ENCODE peak calls at places on chromosomes 3 and 15, in seven cellular contexts. Q is germinal center, L is right cardiac atrium, Y is AG09319, O is activated T-cell treated with anti-CD3 and anti-CD28 coated beads for 1 hour, P is ELR, E is GM12865. B is an unnamed sample.
A peak's percentile ranks its signal among the peaks of the same experiment; 100 is the strongest.

GRCh38 chr15:55403531-55403930 is 4.6 kb downstream of the CCPG1 start:
- DNase-seq in Q (no peak), L (no peak), Y (peak; percentile 15), O (no peak), P (peak; percentile 23), E (peak; percentile 57), B (peak; percentile 13)

GRCh38 chr15:69810441-69811071 is 287.2 kb downstream of the TLE3 start:
- DNase-seq in Q (no peak), L (no peak), Y (no peak), O (no peak), P (no peak), E (no peak), B (no peak)

GRCh38 chr15:101689901-101690300 is 34.4 kb downstream of the TARS3 start:
- DNase-seq in Q (no peak), L (no peak), Y (no peak), O (no peak), P (peak; percentile 71), E (no peak), B (peak; percentile 40)

GRCh38 chr3:160218141-160218540 is 7.1 kb upstream of the C3orf80 start:
- DNase-seq in Q (no peak), L (no peak), Y (no peak), O (no peak), P (no peak), E (no peak), B (no peak)

GRCh38 chr3:50509715-50510114 is 6.3 kb upstream of the CACNA2D2 start:
- DNase-seq in Q (no peak), L (no peak), Y (no peak), O (no peak), P (no peak), E (no peak), B (no peak)

GRCh38 chr3:141452045-141452444 is 34.8 kb upstream of the RASA2 start:
- DNase-seq in Q (peak; percentile 71), L (no peak), Y (peak; percentile 53), O (no peak), P (peak; percentile 73), E (peak; percentile 80), B (peak; percentile 51)

GRCh38 chr15:92326236-92326635 is 67.4 kb upstream of the ST8SIA2 start:
- DNase-seq in Q (no peak), L (no peak), Y (no peak), O (no peak), P (no peak), E (no peak), B (no peak)

GRCh38 chr3:10361375-10361774 is 40.5 kb upstream of the SEC13 start:
- DNase-seq in Q (no peak), L (no peak), Y (no peak), O (no peak), P (no peak), E (no peak), B (no peak)

GRCh38 chr3:14862303-14862660 is 43.5 kb downstream of the FGD5 start:
- DNase-seq in Q (no peak), L (peak; percentile 44), Y (no peak), O (no peak), P (no peak), E (no peak), B (no peak)

GRCh38 chr15:82197734-82198594 is 64.6 kb downstream of the EFL1 start:
- DNase-seq in Q (peak; percentile 67), L (peak; percentile 61), Y (peak; percentile 38), O (peak; percentile 37), P (peak; percentile 77), E (peak; percentile 75), B (peak; percentile 51)

GRCh38 chr15:89630974-89631901 is 24.0 kb downstream of the KIF7 start:
- DNase-seq in Q (no peak), L (peak; percentile 38), Y (no peak), O (no peak), P (no peak), E (no peak), B (no peak)

GRCh38 chr3:17157713-17158112 is 273.0 kb downstream of the PLCL2 start:
- DNase-seq in Q (no peak), L (peak; percentile 39), Y (no peak), O (no peak), P (peak; percentile 35), E (no peak), B (no peak)

GRCh38 chr3:42450567-42450966 is 40.2 kb upstream of the LYZL4 start:
- DNase-seq in Q (no peak), L (no peak), Y (no peak), O (no peak), P (no peak), E (no peak), B (no peak)

GRCh38 chr3:4656059-4656458 is 162.9 kb downstream of the ITPR1 start:
- DNase-seq in Q (no peak), L (peak; percentile 76), Y (peak; percentile 40), O (no peak), P (peak; percentile 77), E (peak; percentile 16), B (peak; percentile 25)

GRCh38 chr3:66561374-66561773 is 60.6 kb upstream of the LRIG1 start:
- DNase-seq in Q (no peak), L (no peak), Y (no peak), O (no peak), P (peak; percentile 24), E (no peak), B (no peak)

GRCh38 chr15:91782221-91782620 is 71.3 kb upstream of the SLCO3A1 start:
- DNase-seq in Q (no peak), L (no peak), Y (no peak), O (no peak), P (no peak), E (no peak), B (no peak)

GRCh38 chr3:84967767-84968581 is 9.2 kb downstream of the CADM2 start:
- DNase-seq in Q (no peak), L (no peak), Y (no peak), O (no peak), P (no peak), E (no peak), B (no peak)

GRCh38 chr15:52217186-52217585 is 26.0 kb upstream of the GNB5 start:
- DNase-seq in Q (peak; percentile 32), L (no peak), Y (no peak), O (no peak), P (no peak), E (peak; percentile 70), B (no peak)

GRCh38 chr3:55716611-55717225 is 229.6 kb upstream of the WNT5A start:
- DNase-seq in Q (no peak), L (no peak), Y (no peak), O (no peak), P (no peak), E (peak; percentile 16), B (no peak)

GRCh38 chr3:27160779-27161287 is 208.3 kb downstream of the NEK10 start:
- DNase-seq in Q (no peak), L (no peak), Y (no peak), O (no peak), P (no peak), E (no peak), B (no peak)

GRCh38 chr3:183824761-183825379 is 507 bp downstream of the MAP6D1 start:
- DNase-seq in Q (peak; percentile 31), L (no peak), Y (no peak), O (no peak), P (peak; percentile 55), E (no peak), B (peak; percentile 49)

GRCh38 chr3:73546961-73547360 is 77.8 kb downstream of the PDZRN3 start:
- DNase-seq in Q (no peak), L (no peak), Y (peak; percentile 52), O (no peak), P (peak; percentile 68), E (no peak), B (no peak)

GRCh38 chr3:171123913-171124312 is 97.4 kb upstream of the SLC2A2 start:
- DNase-seq in Q (no peak), L (no peak), Y (no peak), O (no peak), P (no peak), E (no peak), B (no peak)

GRCh38 chr15:98964461-98965454 is 42.8 kb downstream of the PGPEP1L start:
- DNase-seq in Q (no peak), L (no peak), Y (no peak), O (no peak), P (no peak), E (no peak), B (no peak)

GRCh38 chr3:52633786-52634185 is 51.9 kb downstream of the PBRM1 start:
- DNase-seq in Q (no peak), L (no peak), Y (no peak), O (no peak), P (peak; percentile 64), E (no peak), B (no peak)

GRCh38 chr3:124584245-124584551 is 146.1 kb upstream of the UMPS start:
- DNase-seq in Q (no peak), L (no peak), Y (no peak), O (peak; percentile 3), P (no peak), E (no peak), B (no peak)

GRCh38 chr3:52143616-52144015 is 10.6 kb downstream of the POC1A start:
- DNase-seq in Q (no peak), L (no peak), Y (no peak), O (no peak), P (no peak), E (no peak), B (no peak)

GRCh38 chr3:45178131-45179023 is 32.2 kb upstream of the CDCP1 start:
- DNase-seq in Q (no peak), L (no peak), Y (peak; percentile 23), O (no peak), P (peak; percentile 61), E (no peak), B (no peak)

GRCh38 chr3:35335703-35336102 is 303.6 kb upstream of the ARPP21 start:
- DNase-seq in Q (no peak), L (no peak), Y (no peak), O (no peak), P (no peak), E (no peak), B (no peak)

GRCh38 chr3:67719333-67719732 is 64.9 kb upstream of the SUCLG2 start:
- DNase-seq in Q (no peak), L (no peak), Y (no peak), O (no peak), P (peak; percentile 91), E (no peak), B (no peak)

B was measured in RKO.